ENCODE peak calls at places on chromosome 1, in seven cellular contexts. V is lower leg skin, J is AG09309, W is adipocyte, G is right cardiac atrium, Z is NB4, I is uterus. T is an unnamed sample.

GRCh38 chr1:108704501-108704900 is 8.2 kb upstream of the FNDC7 start:
- DNase-seq in V (no peak), J (peak), W (peak), G (peak), Z (no peak), I (no peak), T (no peak)

GRCh38 chr1:227192163-227192562 is 126.1 kb downstream of the CDC42BPA start:
- DNase-seq in V (peak), J (peak), W (peak), G (peak), Z (peak), I (peak), T (no peak)

GRCh38 chr1:36354486-36354885 is 31.0 kb upstream of the EVA1B start:
- DNase-seq in V (no peak), J (no peak), W (no peak), G (no peak), Z (no peak), I (no peak), T (no peak)

GRCh38 chr1:47181955-47182680 is 7.7 kb downstream of the PDZK1IP1 start:
- DNase-seq in V (no peak), J (no peak), W (no peak), G (no peak), Z (no peak), I (no peak), T (no peak)

GRCh38 chr1:232995189-232995588 is 44.8 kb downstream of the NTPCR start:
- DNase-seq in V (no peak), J (no peak), W (no peak), G (no peak), Z (no peak), I (no peak), T (no peak)

GRCh38 chr1:159132271-159132881 is 39.0 kb upstream of the CADM3 start:
- DNase-seq in V (peak), J (peak), W (peak), G (peak), Z (peak), I (peak), T (peak)

GRCh38 chr1:91653183-91653582 is 152.5 kb downstream of the CDC7 start:
- DNase-seq in V (no peak), J (no peak), W (no peak), G (no peak), Z (no peak), I (no peak), T (no peak)

GRCh38 chr1:30663596-30664091 is 59.7 kb downstream of the MATN1 start:
- DNase-seq in V (no peak), J (no peak), W (no peak), G (no peak), Z (no peak), I (no peak), T (no peak)

GRCh38 chr1:78586572-78586971 is 33.7 kb upstream of the IFI44L start:
- DNase-seq in V (no peak), J (no peak), W (peak), G (no peak), Z (no peak), I (no peak), T (no peak)

GRCh38 chr1:19643602-19644419 is at the start of gene NBL1:
- DNase-seq in V (no peak), J (no peak), W (peak), G (peak), Z (peak), I (peak), T (no peak)

DNA sequence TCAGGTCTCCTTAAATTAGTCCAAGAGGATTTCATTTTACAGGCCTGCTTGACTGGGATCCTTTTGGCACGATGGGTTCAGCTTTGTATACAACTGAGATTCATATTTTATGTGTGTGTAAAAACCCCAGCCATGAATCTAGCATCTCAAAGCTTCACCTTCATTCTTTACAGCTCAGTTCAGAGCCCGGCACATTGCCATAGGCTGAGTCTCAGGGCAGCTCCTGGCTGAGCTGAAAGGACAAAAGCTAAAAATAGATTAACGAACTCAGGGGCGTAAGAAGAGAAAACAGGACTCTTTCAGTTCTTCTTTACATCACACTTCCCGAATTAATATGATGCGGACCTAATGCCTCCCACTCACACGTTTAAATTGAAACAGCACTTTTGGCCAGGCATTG is 262.8 kb upstream of the PBX1 start:
- DNase-seq in V (no peak), J (no peak), W (no peak), G (peak), Z (no peak), I (peak), T (no peak)
- H3K4me3 ChIP-seq in V (no peak), J (no peak), W (no peak), G (no peak), Z (no peak), I (peak), T (no peak)

GRCh38 chr1:2205191-2205952 is 10.8 kb upstream of the FAAP20 start:
- DNase-seq in V (peak), J (peak), W (no peak), G (peak), Z (peak), I (peak), T (peak)

GRCh38 chr1:2202843-2203601 is 8.4 kb upstream of the FAAP20 start:
- DNase-seq in V (no peak), J (no peak), W (no peak), G (no peak), Z (no peak), I (no peak), T (peak)

GRCh38 chr1:2206813-2207488 is 12.4 kb upstream of the FAAP20 start:
- DNase-seq in V (no peak), J (no peak), W (no peak), G (peak), Z (no peak), I (peak), T (no peak)

GRCh38 chr1:2203671-2204383 is 9.3 kb upstream of the FAAP20 start:
- DNase-seq in V (no peak), J (no peak), W (no peak), G (peak), Z (no peak), I (peak), T (peak)

GRCh38 chr1:2204384-2205190 is 10.0 kb upstream of the FAAP20 start:
- DNase-seq in V (peak), J (no peak), W (peak), G (peak), Z (peak), I (peak), T (peak)
- H3K4me3 ChIP-seq in V (no peak), J (peak), W (peak), G (peak), Z (peak), I (peak), T (peak)

GRCh38 chr1:109969430-109969829 is 15.1 kb upstream of the AHCYL1 start:
- DNase-seq in V (no peak), J (peak), W (peak), G (no peak), Z (no peak), I (no peak), T (no peak)
- H3K4me3 ChIP-seq in V (no peak), J (no peak), W (no peak), G (no peak), Z (no peak), I (no peak), T (no peak)

GRCh38 chr1:1135339-1136111 is 19.6 kb upstream of the C1orf159 start:
- DNase-seq in V (no peak), J (no peak), W (no peak), G (no peak), Z (no peak), I (no peak), T (no peak)

GRCh38 chr1:1140673-1141072 is 24.8 kb upstream of the C1orf159 start:
- DNase-seq in V (no peak), J (no peak), W (no peak), G (no peak), Z (no peak), I (no peak), T (no peak)

GRCh38 chr1:1136547-1137230 is 20.8 kb upstream of the C1orf159 start:
- DNase-seq in V (no peak), J (no peak), W (no peak), G (no peak), Z (no peak), I (no peak), T (no peak)

GRCh38 chr1:1134300-1134961 is 18.5 kb upstream of the C1orf159 start:
- DNase-seq in V (no peak), J (no peak), W (no peak), G (no peak), Z (no peak), I (no peak), T (no peak)

GRCh38 chr1:1137256-1138045 is 21.6 kb upstream of the C1orf159 start:
- DNase-seq in V (no peak), J (no peak), W (no peak), G (no peak), Z (peak), I (no peak), T (no peak)
- H3K4me3 ChIP-seq in V (no peak), J (no peak), W (no peak), G (no peak), Z (no peak), I (no peak), T (peak)

GRCh38 chr1:201113451-201114244 is 1.4 kb upstream of the CACNA1S start:
- DNase-seq in V (no peak), J (no peak), W (no peak), G (no peak), Z (no peak), I (no peak), T (no peak)
- H3K4me3 ChIP-seq in V (no peak), J (peak), W (peak), G (no peak), Z (no peak), I (no peak), T (peak)

GRCh38 chr1:53957231-53957818 is 11.2 kb downstream of the LRRC42 start:
- DNase-seq in V (peak), J (no peak), W (peak), G (no peak), Z (no peak), I (no peak), T (no peak)
- H3K4me3 ChIP-seq in V (no peak), J (no peak), W (peak), G (no peak), Z (no peak), I (no peak), T (no peak)

GRCh38 chr1:154419620-154420020 is 14.5 kb downstream of the IL6R start:
- DNase-seq in V (peak), J (peak), W (peak), G (peak), Z (peak), I (peak), T (peak)
- H3K4me3 ChIP-seq in V (no peak), J (no peak), W (peak), G (no peak), Z (no peak), I (no peak), T (peak)

DNA sequence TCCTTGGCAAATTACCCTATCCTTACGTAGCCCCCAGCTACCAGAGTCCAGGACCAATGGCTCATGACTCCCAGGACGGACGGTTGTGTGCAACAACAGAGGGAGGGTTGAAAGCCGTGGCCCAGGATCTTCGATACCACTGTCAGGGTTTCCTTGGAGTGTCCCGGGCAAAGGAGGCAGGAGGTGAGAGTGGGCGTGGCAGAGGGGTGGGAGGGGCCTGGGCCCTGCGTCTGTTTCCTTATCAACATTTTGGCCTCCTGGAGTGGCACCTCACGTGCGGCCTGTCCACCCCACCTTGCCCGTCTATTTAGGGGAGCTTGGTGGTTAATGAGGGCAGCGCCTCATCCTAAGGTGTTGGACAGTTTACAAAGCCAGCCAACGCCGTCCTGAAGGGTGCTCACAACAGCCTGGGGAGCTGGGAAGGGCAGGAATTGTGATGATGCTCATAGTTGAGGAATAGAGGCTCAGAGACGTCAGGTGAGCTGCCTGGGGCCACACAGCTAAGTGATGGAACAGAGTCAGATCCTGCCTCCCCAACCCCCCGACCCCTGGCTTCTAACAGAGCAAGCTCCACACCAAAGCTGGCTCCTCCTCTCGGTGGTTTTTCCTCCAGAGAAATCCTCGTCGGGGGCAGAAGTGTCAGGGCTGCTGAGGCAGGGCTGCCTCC is 17.4 kb upstream of the ARHGEF10L start:
- DNase-seq in V (no peak), J (no peak), W (no peak), G (no peak), Z (no peak), I (no peak), T (no peak)
- H3K4me3 ChIP-seq in V (no peak), J (no peak), W (no peak), G (no peak), Z (no peak), I (no peak), T (no peak)

GRCh38 chr1:183418696-183419095 is 516 bp upstream of the NMNAT2 start:
- DNase-seq in V (no peak), J (no peak), W (no peak), G (no peak), Z (no peak), I (no peak), T (no peak)

GRCh38 chr1:183416850-183417690 is 1.1 kb downstream of the NMNAT2 start:
- DNase-seq in V (no peak), J (no peak), W (peak), G (peak), Z (peak), I (peak), T (no peak)

GRCh38 chr1:183419399-183419798 is 1.2 kb upstream of the NMNAT2 start:
- DNase-seq in V (no peak), J (no peak), W (no peak), G (no peak), Z (no peak), I (no peak), T (no peak)

GRCh38 chr1:183414365-183414764 is 3.8 kb downstream of the NMNAT2 start:
- DNase-seq in V (no peak), J (no peak), W (no peak), G (no peak), Z (no peak), I (no peak), T (no peak)

DNA sequence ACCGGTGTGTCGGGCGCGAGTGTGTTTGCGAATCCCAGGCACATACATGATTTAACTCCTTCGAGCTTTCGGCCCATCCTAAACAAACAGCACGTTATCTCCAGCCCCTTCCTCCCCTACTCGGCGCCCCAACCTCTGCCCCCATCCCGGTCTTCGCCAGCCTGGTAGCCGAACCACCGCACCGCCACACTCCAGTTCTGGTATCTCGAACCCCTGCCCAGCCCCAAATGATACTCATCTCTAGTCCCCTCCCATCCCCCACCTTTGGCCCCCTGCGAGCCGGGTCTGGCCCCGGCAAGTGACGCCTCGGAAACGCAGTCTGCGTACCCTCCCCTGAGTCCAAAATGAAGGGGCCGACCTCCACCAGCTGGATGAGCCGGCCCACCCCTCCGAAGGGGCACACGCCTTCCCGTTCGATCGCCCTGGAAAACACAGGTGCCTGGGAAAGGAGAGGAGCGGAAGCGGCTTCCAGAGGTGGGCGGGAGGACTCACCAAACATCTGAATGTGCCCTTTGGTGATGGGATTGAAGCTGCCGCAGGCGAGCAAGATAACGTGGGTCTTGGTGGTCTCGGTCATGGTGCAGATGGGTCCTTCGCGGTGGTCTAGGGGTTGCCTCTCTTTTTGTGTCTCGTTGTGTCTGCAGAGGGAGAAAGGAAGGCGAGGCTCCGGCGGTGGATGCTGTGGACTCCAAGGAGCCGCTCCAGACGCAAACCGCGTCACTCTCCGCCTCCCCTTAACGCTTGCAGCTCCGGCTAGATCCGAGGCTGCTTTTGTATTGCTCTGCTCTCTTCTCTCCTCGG is at the start of gene NMNAT2:
- DNase-seq in V (no peak), J (no peak), W (peak), G (peak), Z (no peak), I (no peak), T (no peak)
- H3K4me3 ChIP-seq in V (no peak), J (peak), W (peak), G (peak), Z (no peak), I (no peak), T (peak)